ENCODE peak calls at places on chromosome 21, in five cellular contexts. Z, D, N, E and U are unnamed samples. For H3K36me3, the result is how much of the 10 kb centered on the place peaks cover.

GRCh38 chr21:15732290-15732995 is 2.7 kb downstream of the USP25 start:
- DNase-seq in E (peak), Z (peak), N (no peak), D (no peak), U (peak)

GRCh38 chr21:15495965-15496364 is 233.8 kb upstream of the USP25 start:
- DNase-seq in D (no peak), Z (peak), N (no peak), E (peak), U (no peak)

GRCh38 chr21:28280611-28281010 is 712.1 kb downstream of the LTN1 start:
- DNase-seq in N (no peak), D (no peak), Z (no peak), E (no peak), U (no peak)

GRCh38 chr21:16192900-16193299 is 463.1 kb downstream of the USP25 start:
- DNase-seq in D (no peak), E (peak), Z (peak), N (no peak), U (no peak)

GRCh38 chr21:32334980-32335471 is 36.4 kb downstream of the MRAP start:
- DNase-seq in D (no peak), Z (no peak), E (no peak), N (no peak), U (no peak)

GRCh38 chr21:17848228-17848627 is 29.1 kb upstream of the C21orf91 start:
- DNase-seq in Z (peak), D (no peak), E (peak), N (no peak), U (peak)

GRCh38 chr21:15837603-15838002 is 107.8 kb downstream of the USP25 start:
- DNase-seq in D (no peak), E (no peak), N (no peak), Z (peak), U (no peak)

GRCh38 chr21:27292851-27293638 is 326.2 kb upstream of the ADAMTS5 start:
- DNase-seq in D (no peak), Z (no peak), E (no peak), N (no peak), U (no peak)

GRCh38 chr21:26157842-26158241 is 12.7 kb downstream of the APP start:
- DNase-seq in E (no peak), N (no peak), Z (no peak), D (no peak), U (no peak)

GRCh38 chr21:41630249-41630648 is 122.3 kb upstream of the TMPRSS2 start:
- DNase-seq in E (peak), N (no peak), Z (peak), D (no peak), U (no peak)

GRCh38 chr21:28714795-28715464 is 277.7 kb downstream of the LTN1 start:
- DNase-seq in E (no peak), D (no peak), Z (peak), N (no peak), U (no peak)

GRCh38 chr21:30962013-30962412 is 76.3 kb downstream of the KRTAP19-8 start:
- DNase-seq in D (no peak), N (no peak), E (no peak), Z (no peak), U (no peak)
- TF ChIP-seq CTCF in D (no peak), N (no peak), E (no peak), Z (no peak), U (peak)

GRCh38 chr21:45095505-45095904 is 21.1 kb downstream of the ADARB1 start:
- DNase-seq in Z (no peak), N (no peak), D (no peak), E (no peak), U (no peak)
- H3K4me3 ChIP-seq in Z (no peak), N (no peak), D (no peak), E (no peak), U (no peak)

DNA sequence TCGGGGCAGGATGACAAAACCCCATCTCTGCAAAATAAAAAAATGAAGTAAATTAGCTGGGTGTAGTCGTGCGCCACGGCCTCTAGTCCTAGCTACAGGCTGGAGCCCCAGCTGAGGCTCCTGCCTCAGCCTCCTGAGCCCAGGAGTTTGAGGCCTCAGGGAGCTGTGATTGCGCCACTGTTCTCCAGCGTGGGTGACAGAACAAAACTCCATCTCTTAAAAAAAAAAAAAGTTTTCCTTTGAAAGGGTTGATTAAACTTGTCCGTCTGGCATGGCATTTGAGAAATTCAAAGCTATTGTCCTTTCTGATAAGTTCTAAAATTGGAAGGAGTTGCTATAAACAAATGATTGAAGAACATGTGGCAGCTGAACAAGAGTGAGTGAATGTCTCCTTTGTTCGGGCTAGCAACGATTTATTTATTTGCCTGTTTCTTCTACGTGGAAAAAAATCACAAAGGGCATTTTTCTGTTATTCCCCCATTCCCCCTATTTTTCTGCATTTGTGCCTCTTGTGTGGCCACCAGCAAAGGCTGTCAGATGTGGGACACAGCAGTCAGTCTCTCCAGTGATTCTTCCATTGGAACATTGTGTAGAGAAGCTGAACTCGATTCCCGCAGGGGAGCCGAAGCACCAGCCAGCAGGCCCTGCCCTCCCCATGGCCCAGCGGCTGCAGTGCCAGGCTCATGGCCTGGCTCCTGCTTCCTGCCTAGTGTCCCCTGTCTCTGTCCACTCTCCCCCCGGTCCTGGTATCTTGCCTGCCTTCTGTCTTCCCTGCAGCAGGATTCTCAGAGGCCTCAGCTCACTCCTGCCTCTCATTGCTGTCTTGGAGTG is 21.5 kb upstream of the PWP2 start:
- DNase-seq in D (peak), Z (no peak), E (no peak), N (no peak), U (no peak)
- H3K36me3 ChIP-seq in D (under half), Z (under half), E (under half), N (half or more), U (under half)

GRCh38 chr21:20572582-20572981 is 425.6 kb upstream of the NCAM2 start:
- DNase-seq in Z (no peak), D (no peak), N (no peak), E (no peak), U (no peak)

GRCh38 chr21:20570824-20571232 is 427.4 kb upstream of the NCAM2 start:
- DNase-seq in N (no peak), Z (no peak), D (no peak), E (peak), U (no peak)
- TF ChIP-seq CTCF in N (no peak), Z (no peak), D (no peak), E (no peak), U (no peak)

GRCh38 chr21:33977721-33978369 is 62.2 kb upstream of the ATP5PO start:
- DNase-seq in Z (no peak), N (no peak), D (no peak), E (no peak), U (no peak)

GRCh38 chr21:33975548-33976081 is 60.0 kb upstream of the ATP5PO start:
- DNase-seq in E (peak), D (peak), Z (no peak), N (no peak), U (peak)

GRCh38 chr21:33976082-33976979 is 60.7 kb upstream of the ATP5PO start:
- DNase-seq in D (peak), Z (peak), N (no peak), E (peak), U (peak)

GRCh38 chr21:33978585-33978984 is 63.0 kb upstream of the ATP5PO start:
- DNase-seq in Z (no peak), E (no peak), D (no peak), N (no peak), U (no peak)

DNA sequence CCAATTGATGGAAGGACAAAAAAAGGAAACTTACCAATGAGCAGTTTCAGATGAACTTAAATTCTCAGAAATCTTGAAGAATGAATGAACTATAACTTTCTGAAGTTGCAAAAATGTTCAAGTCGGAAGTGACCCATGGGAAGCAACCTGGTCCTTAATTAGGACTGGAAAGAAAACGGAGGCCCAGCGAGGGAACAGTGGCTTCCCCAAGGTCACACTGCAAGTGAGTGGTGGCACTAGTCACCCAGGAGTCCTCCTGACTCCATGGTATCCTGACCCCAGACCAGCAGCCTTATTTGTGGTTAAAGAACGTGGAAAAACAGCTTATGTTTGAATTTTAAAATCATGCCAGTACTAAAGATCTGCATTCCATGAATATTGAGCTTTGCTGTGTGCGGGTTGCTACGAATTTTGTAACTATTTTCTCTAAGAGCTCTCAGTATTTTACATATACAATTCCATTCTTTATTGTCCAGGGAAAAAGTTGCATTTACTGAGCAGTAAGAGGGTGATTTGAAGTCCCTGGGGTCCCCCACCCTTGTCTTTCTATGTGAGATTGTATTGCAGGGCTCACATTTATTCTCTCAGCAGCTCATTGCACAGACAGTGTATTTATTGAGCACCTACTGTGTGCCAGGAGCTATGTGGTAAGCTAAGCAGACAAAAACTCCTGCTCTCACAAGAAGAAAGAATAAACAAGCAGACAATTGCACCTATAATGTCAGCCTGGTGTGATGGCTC is 61.5 kb upstream of the ATP5PO start:
- DNase-seq in D (no peak), E (no peak), Z (peak), N (no peak), U (no peak)
- H3K4me3 ChIP-seq in D (no peak), E (no peak), Z (no peak), N (no peak), U (peak)

GRCh38 chr21:38809170-38809878 is 3.6 kb downstream of the ETS2 start:
- DNase-seq in Z (no peak), D (no peak), E (no peak), N (no peak), U (no peak)

GRCh38 chr21:38806942-38807284 is 1.2 kb downstream of the ETS2 start:
- DNase-seq in N (no peak), D (no peak), E (no peak), Z (no peak), U (no peak)

GRCh38 chr21:38807987-38808386 is 2.3 kb downstream of the ETS2 start:
- DNase-seq in D (no peak), Z (peak), E (no peak), N (no peak), U (no peak)

GRCh38 chr21:38806153-38806941 is 618 bp downstream of the ETS2 start:
- DNase-seq in N (peak), E (no peak), D (no peak), Z (no peak), U (peak)

GRCh38 chr21:38807481-38807880 is 1.8 kb downstream of the ETS2 start:
- DNase-seq in N (no peak), Z (peak), D (no peak), E (no peak), U (no peak)
- H3K36me3 ChIP-seq in N (under half), Z (under half), D (under half), E (under half), U (under half)